ENCODE peak calls at places on chromosomes 11 and 22, in nine cellular contexts. Y is heart left ventricle, O is ovary, Z is IMR-90, P is NB4, U is body of pancreas, A is HepG2, S is sigmoid colon, R is tibial nerve. C is an unnamed sample.

GRCh38 chr11:132408877-132409276 is 1038.5 kb downstream of the NTM start:
- DNase-seq in Y (no peak), O (no peak), Z (no peak), P (no peak), U (no peak), A (no peak), S (no peak), R (no peak), C (no peak)

GRCh38 chr11:19442554-19442910 is 201.8 kb upstream of the E2F8 start:
- DNase-seq in Y (no peak), O (no peak), Z (no peak), P (no peak), U (no peak), A (no peak), S (no peak), R (no peak), C (no peak)

GRCh38 chr11:3732671-3733070 is 61.5 kb upstream of the CHRNA10 start:
- DNase-seq in Y (no peak), O (no peak), Z (no peak), P (no peak), U (no peak), A (peak), S (no peak), R (no peak), C (no peak)

GRCh38 chr11:5698281-5698680 is 8.7 kb downstream of the TRIM22 start:
- DNase-seq in Y (no peak), O (no peak), Z (no peak), P (no peak), U (no peak), A (no peak), S (no peak), R (no peak), C (no peak)

GRCh38 chr22:37057226-37057625 is 5.7 kb downstream of the KCTD17 start:
- DNase-seq in Y (no peak), O (no peak), Z (no peak), P (no peak), U (no peak), A (no peak), S (no peak), R (no peak), C (no peak)

GRCh38 chr11:76736266-76736665 is 46.9 kb upstream of the TSKU start:
- DNase-seq in Y (no peak), O (no peak), Z (no peak), P (no peak), U (no peak), A (no peak), S (no peak), R (no peak), C (no peak)

GRCh38 chr11:83681045-83681781 is 395.0 kb upstream of the CCDC90B start:
- DNase-seq in Y (no peak), O (no peak), Z (no peak), P (no peak), U (peak), A (no peak), S (no peak), R (no peak), C (no peak)

GRCh38 chr11:69122642-69123431 is 32.9 kb upstream of the SMIM38 start:
- DNase-seq in Y (peak), O (peak), Z (peak), P (peak), U (peak), A (peak), S (no peak), R (no peak), C (no peak)

GRCh38 chr11:124746621-124747243 is 5.3 kb downstream of the VSIG2 start:
- DNase-seq in Y (peak), O (peak), Z (peak), P (peak), U (peak), A (peak), S (no peak), R (peak), C (peak)
- TF ChIP-seq POLR2A in Y (peak), O (no peak), Z (no peak), P (no peak), U (peak), A (peak), S (no peak), R (no peak), C (no peak)

GRCh38 chr11:118620529-118621070 is 13.2 kb downstream of the PHLDB1 start:
- DNase-seq in Y (peak), O (peak), Z (no peak), P (no peak), U (no peak), A (peak), S (no peak), R (no peak), C (no peak)
- H3K4me3 ChIP-seq in Y (peak), O (peak), Z (peak), P (no peak), U (no peak), A (peak), S (peak), R (peak), C (peak)

GRCh38 chr11:65225284-65226102 is 36.3 kb upstream of the POLA2 start:
- DNase-seq in Y (peak), O (peak), Z (peak), P (peak), U (peak), A (peak), S (peak), R (peak), C (peak)
- TF ChIP-seq CTCF in Y (peak), O (peak), Z (peak), P (no peak), U (peak), A (peak), S (peak), R (peak), C (peak)

GRCh38 chr22:23786752-23787599 is at the start of gene SMARCB1:
- DNase-seq in Y (peak), O (peak), Z (peak), P (peak), U (peak), A (peak), S (peak), R (peak), C (peak)
- TF ChIP-seq POLR2A in Y (peak), O (peak), Z (peak), P (no peak), U (peak), A (peak), S (no peak), R (peak), C (peak)

DNA sequence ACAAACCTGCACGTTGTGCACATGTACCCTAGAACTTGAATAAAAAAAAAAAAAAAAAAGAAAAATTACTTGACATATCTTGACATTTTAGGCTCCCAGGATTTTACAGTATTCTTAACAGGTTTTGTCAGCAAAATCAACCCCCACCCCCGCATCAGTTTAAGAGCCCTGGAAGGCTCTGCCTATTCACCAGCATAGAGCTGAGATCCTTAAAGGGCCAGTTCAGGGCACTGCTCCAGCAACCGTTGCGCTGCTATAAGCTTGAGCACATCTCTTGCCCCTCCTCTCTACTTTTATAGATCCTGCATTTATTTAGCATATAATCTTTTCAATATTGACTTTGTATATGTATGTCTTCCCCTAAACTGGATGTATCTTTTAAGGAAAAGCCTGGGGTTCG is 697 bp upstream of the PAFAH1B2 start:
- DNase-seq in Y (peak), O (peak), Z (peak), P (peak), U (peak), A (no peak), S (peak), R (no peak), C (peak)
- H3K4me3 ChIP-seq in Y (peak), O (peak), Z (peak), P (peak), U (peak), A (peak), S (peak), R (peak), C (peak)

GRCh38 chr11:108222686-108223448 is at the start of gene ATM:
- DNase-seq in Y (peak), O (peak), Z (peak), P (peak), U (peak), A (peak), S (peak), R (peak), C (peak)
- TF ChIP-seq CTCF in Y (peak), O (peak), Z (peak), P (peak), U (peak), A (peak), S (peak), R (peak), C (peak)

GRCh38 chr22:42720263-42721044 is at the start of gene A4GALT:
- DNase-seq in Y (peak), O (no peak), Z (no peak), P (no peak), U (peak), A (no peak), S (no peak), R (no peak), C (no peak)
- TF ChIP-seq POLR2A in Y (peak), O (no peak), Z (no peak), P (no peak), U (no peak), A (no peak), S (no peak), R (no peak), C (no peak)

GRCh38 chr22:11629661-11630385 is 3898.2 kb upstream of the OR11H1 start:
- DNase-seq in Y (no peak), O (no peak), Z (no peak), P (no peak), U (no peak), A (no peak), S (no peak), R (no peak), C (no peak)
- H3K4me3 ChIP-seq in Y (no peak), O (no peak), Z (no peak), P (no peak), U (no peak), A (no peak), S (no peak), R (no peak), C (no peak)

GRCh38 chr11:31236052-31236652 is 133.4 kb downstream of the DCDC1 start:
- DNase-seq in Y (no peak), O (no peak), Z (no peak), P (peak), U (no peak), A (no peak), S (no peak), R (no peak), C (no peak)
- TF ChIP-seq CTCF in Y (peak), O (no peak), Z (peak), P (no peak), U (peak), A (peak), S (no peak), R (peak), C (no peak)

GRCh38 chr11:12066056-12066798 is 44.2 kb upstream of the MICAL2 start:
- DNase-seq in Y (no peak), O (no peak), Z (peak), P (peak), U (no peak), A (peak), S (peak), R (no peak), C (no peak)

GRCh38 chr11:12064954-12065280 is 45.5 kb upstream of the MICAL2 start:
- DNase-seq in Y (no peak), O (no peak), Z (no peak), P (no peak), U (no peak), A (no peak), S (no peak), R (no peak), C (no peak)

GRCh38 chr11:12069053-12069676 is 41.2 kb upstream of the MICAL2 start:
- DNase-seq in Y (no peak), O (no peak), Z (no peak), P (no peak), U (no peak), A (peak), S (peak), R (no peak), C (no peak)

GRCh38 chr11:12064136-12064953 is 46.0 kb upstream of the MICAL2 start:
- DNase-seq in Y (no peak), O (no peak), Z (no peak), P (peak), U (no peak), A (no peak), S (peak), R (no peak), C (no peak)

GRCh38 chr11:12066799-12067508 is 43.4 kb upstream of the MICAL2 start:
- DNase-seq in Y (no peak), O (no peak), Z (peak), P (peak), U (no peak), A (peak), S (peak), R (no peak), C (no peak)
- TF ChIP-seq POLR2A in Y (no peak), O (no peak), Z (peak), P (no peak), U (no peak), A (no peak), S (no peak), R (no peak), C (no peak)

C was measured in testis.